ENCODE peak calls at places on chromosomes 13 and 19, in five cellular contexts. One of them, this sample, is unnamed.

GRCh38 chr19:13833330-13834265 is 38.4 kb downstream of the ZSWIM4 start:
- DNase-seq in breast epithelium: peak
- DNase-seq in retina: peak
- DNase-seq in hippocampal formation: peak
- DNase-seq in H9: peak
- DNase-seq in this sample: peak

GRCh38 chr19:37243206-37243632 is 25.2 kb downstream of the ZNF383 start:
- DNase-seq in hippocampal formation: no peak
- DNase-seq in breast epithelium: no peak
- DNase-seq in retina: no peak
- DNase-seq in H9: no peak
- DNase-seq in this sample: no peak

GRCh38 chr19:17125052-17125727 is 49.6 kb downstream of the MYO9B start:
- DNase-seq in retina: no peak
- DNase-seq in breast epithelium: peak
- DNase-seq in hippocampal formation: no peak
- DNase-seq in H9: no peak
- DNase-seq in this sample: peak

GRCh38 chr13:90414691-90415596 is 932.5 kb upstream of the MIR17HG start:
- DNase-seq in retina: no peak
- DNase-seq in breast epithelium: no peak
- DNase-seq in H9: no peak
- DNase-seq in hippocampal formation: no peak
- DNase-seq in this sample: no peak

GRCh38 chr13:48653074-48654054 is at the start of gene CYSLTR2:
- DNase-seq in H9: no peak
- DNase-seq in retina: peak
- DNase-seq in breast epithelium: no peak
- DNase-seq in hippocampal formation: no peak
- DNase-seq in this sample: no peak

GRCh38 chr19:45442927-45443461 is 19.3 kb upstream of the ERCC1 start:
- DNase-seq in retina: peak
- DNase-seq in H9: peak
- DNase-seq in hippocampal formation: no peak
- DNase-seq in breast epithelium: peak
- DNase-seq in this sample: no peak

GRCh38 chr19:10292206-10292788 is 2.5 kb downstream of the ICAM5 start:
- DNase-seq in retina: peak
- DNase-seq in breast epithelium: peak
- DNase-seq in hippocampal formation: no peak
- DNase-seq in H9: peak
- DNase-seq in this sample: peak

GRCh38 chr19:10209305-10209704 is 14.6 kb upstream of the DNMT1 start:
- DNase-seq in retina: no peak
- DNase-seq in breast epithelium: no peak
- DNase-seq in hippocampal formation: no peak
- DNase-seq in H9: no peak
- DNase-seq in this sample: no peak

GRCh38 chr13:94586371-94586770 is 9.6 kb downstream of the TGDS start:
- DNase-seq in retina: no peak
- DNase-seq in H9: no peak
- DNase-seq in breast epithelium: no peak
- DNase-seq in hippocampal formation: no peak
- DNase-seq in this sample: no peak

GRCh38 chr19:18844806-18845329 is 13.1 kb downstream of the UPF1 start:
- DNase-seq in breast epithelium: no peak
- DNase-seq in retina: no peak
- DNase-seq in hippocampal formation: no peak
- DNase-seq in H9: no peak
- DNase-seq in this sample: no peak

GRCh38 chr13:40187324-40187795 is 479.1 kb downstream of the FOXO1 start:
- DNase-seq in breast epithelium: no peak
- DNase-seq in hippocampal formation: no peak
- DNase-seq in H9: peak
- DNase-seq in retina: peak
- DNase-seq in this sample: no peak

GRCh38 chr19:11375143-11375948 is 880 bp downstream of the SWSAP1 start:
- DNase-seq in breast epithelium: peak
- DNase-seq in hippocampal formation: peak
- DNase-seq in H9: peak
- DNase-seq in retina: no peak
- DNase-seq in this sample: no peak

GRCh38 chr13:97659602-97660001 is 225.6 kb downstream of the RAP2A start:
- DNase-seq in retina: peak
- DNase-seq in hippocampal formation: no peak
- DNase-seq in breast epithelium: no peak
- DNase-seq in H9: no peak
- DNase-seq in this sample: no peak

GRCh38 chr19:24074720-24075119 is 12.3 kb upstream of the ZNF254 start:
- DNase-seq in hippocampal formation: no peak
- DNase-seq in H9: no peak
- DNase-seq in retina: no peak
- DNase-seq in breast epithelium: no peak
- DNase-seq in this sample: no peak

GRCh38 chr13:48818495-48818961 is 157.2 kb upstream of the FNDC3A start:
- DNase-seq in retina: no peak
- DNase-seq in H9: no peak
- DNase-seq in breast epithelium: no peak
- DNase-seq in hippocampal formation: no peak
- DNase-seq in this sample: no peak

GRCh38 chr13:98576215-98576945 is 527 bp downstream of the STK24 start:
- DNase-seq in retina: peak
- DNase-seq in H9: no peak
- DNase-seq in breast epithelium: peak
- DNase-seq in hippocampal formation: no peak
- DNase-seq in this sample: peak

GRCh38 chr13:44049546-44049945 is 169.8 kb downstream of the LACC1 start:
- DNase-seq in breast epithelium: no peak
- DNase-seq in H9: no peak
- DNase-seq in retina: no peak
- DNase-seq in hippocampal formation: no peak
- DNase-seq in this sample: no peak

GRCh38 chr13:100738176-100738855 is 63.7 kb upstream of the TMTC4 start:
- DNase-seq in retina: no peak
- DNase-seq in H9: peak
- DNase-seq in hippocampal formation: no peak
- DNase-seq in breast epithelium: no peak
- DNase-seq in this sample: no peak

GRCh38 chr13:20331949-20332348 is 99.8 kb upstream of the GJB6 start:
- DNase-seq in retina: no peak
- DNase-seq in hippocampal formation: no peak
- DNase-seq in H9: no peak
- DNase-seq in breast epithelium: no peak
- DNase-seq in this sample: no peak

GRCh38 chr19:5131866-5132561 is 163.1 kb downstream of the KDM4B start:
- DNase-seq in hippocampal formation: no peak
- DNase-seq in retina: peak
- DNase-seq in breast epithelium: peak
- DNase-seq in H9: no peak
- DNase-seq in this sample: peak

GRCh38 chr13:112061367-112062046 is 5.4 kb upstream of the SOX1 start:
- DNase-seq in retina: peak
- DNase-seq in H9: peak
- DNase-seq in hippocampal formation: no peak
- DNase-seq in breast epithelium: no peak
- DNase-seq in this sample: no peak

GRCh38 chr13:47628666-47629065 is 372.4 kb downstream of the SUCLA2 start:
- DNase-seq in breast epithelium: no peak
- DNase-seq in retina: no peak
- DNase-seq in hippocampal formation: no peak
- DNase-seq in H9: no peak
- DNase-seq in this sample: no peak

GRCh38 chr19:17286263-17286662 is 4.6 kb downstream of the ANKLE1 start:
- DNase-seq in H9: no peak
- DNase-seq in hippocampal formation: no peak
- DNase-seq in retina: no peak
- DNase-seq in breast epithelium: no peak
- DNase-seq in this sample: no peak

GRCh38 chr13:80584785-80585184 is 243.9 kb upstream of the SPRY2 start:
- DNase-seq in hippocampal formation: no peak
- DNase-seq in H9: no peak
- DNase-seq in breast epithelium: no peak
- DNase-seq in retina: no peak
- DNase-seq in this sample: no peak

GRCh38 chr19:33468361-33469170 is 53.0 kb downstream of the PEPD start:
- DNase-seq in hippocampal formation: no peak
- DNase-seq in retina: no peak
- DNase-seq in H9: peak
- DNase-seq in breast epithelium: no peak
- DNase-seq in this sample: no peak

GRCh38 chr13:95438297-95438696 is 114.2 kb upstream of the CLDN10 start:
- DNase-seq in retina: no peak
- DNase-seq in H9: no peak
- DNase-seq in hippocampal formation: no peak
- DNase-seq in breast epithelium: no peak
- DNase-seq in this sample: no peak

GRCh38 chr19:46924874-46925547 is 64.2 kb downstream of the ARHGAP35 start:
- DNase-seq in H9: no peak
- DNase-seq in breast epithelium: peak
- DNase-seq in hippocampal formation: no peak
- DNase-seq in retina: no peak
- DNase-seq in this sample: peak

GRCh38 chr13:54687173-54687572 is 1658.6 kb downstream of the OLFM4 start:
- DNase-seq in retina: no peak
- DNase-seq in breast epithelium: no peak
- DNase-seq in hippocampal formation: no peak
- DNase-seq in H9: no peak
- DNase-seq in this sample: no peak

GRCh38 chr13:52112606-52113005 is 16.3 kb downstream of the NEK5 start:
- DNase-seq in retina: no peak
- DNase-seq in hippocampal formation: no peak
- DNase-seq in H9: no peak
- DNase-seq in breast epithelium: no peak
- DNase-seq in this sample: no peak

GRCh38 chr19:54105796-54106195 is 3.1 kb downstream of the NDUFA3 start:
- DNase-seq in breast epithelium: no peak
- DNase-seq in H9: no peak
- DNase-seq in retina: no peak
- DNase-seq in hippocampal formation: no peak
- DNase-seq in this sample: no peak

GRCh38 chr19:2294377-2295335 is 12.7 kb upstream of the PEAK3 start:
- DNase-seq in H9: no peak
- DNase-seq in breast epithelium: no peak
- DNase-seq in hippocampal formation: peak
- DNase-seq in retina: peak
- DNase-seq in this sample: no peak

GRCh38 chr13:45873491-45874360 is 22.2 kb upstream of the SIAH3 start:
- DNase-seq in hippocampal formation: no peak
- DNase-seq in breast epithelium: no peak
- DNase-seq in H9: no peak
- DNase-seq in retina: no peak
- DNase-seq in this sample: no peak

This sample was measured in T47D.